ENCODE peak calls at places on chromosomes 3 and 15, in seven cellular contexts. M is vagina, P is brain microvascular endothelial cell, T is AG04449, W is GM13977, H is fibroblast of pulmonary artery, S is osteocyte. U is an unnamed sample.

GRCh38 chr3:194987571-194988494 is 283.1 kb downstream of the XXYLT1 start:
- DNase-seq in H (no peak), T (no peak), P (peak), S (peak), M (no peak), W (no peak), U (no peak)

GRCh38 chr15:96851613-96852012 is 521.1 kb downstream of the NR2F2 start:
- DNase-seq in P (peak), W (no peak), T (no peak), S (no peak), M (no peak), H (peak), U (no peak)

GRCh38 chr3:12953201-12953712 is 111.9 kb upstream of the RPL32 start:
- DNase-seq in S (no peak), T (no peak), M (no peak), P (no peak), W (no peak), H (no peak), U (no peak)

GRCh38 chr3:177320765-177321247 is 123.5 kb upstream of the TBL1XR1 start:
- DNase-seq in H (peak), M (no peak), P (no peak), W (no peak), T (no peak), S (no peak), U (no peak)

GRCh38 chr3:43144811-43145490 is 39.1 kb upstream of the POMGNT2 start:
- DNase-seq in P (peak), S (no peak), M (no peak), H (peak), T (no peak), W (no peak), U (no peak)

GRCh38 chr3:102035118-102035517 is 185.8 kb downstream of the NFKBIZ start:
- DNase-seq in M (no peak), T (no peak), S (no peak), W (no peak), P (no peak), H (no peak), U (no peak)

GRCh38 chr3:149449799-149450198 is 24.7 kb upstream of the TM4SF4 start:
- DNase-seq in W (no peak), H (no peak), S (no peak), T (no peak), P (no peak), M (no peak), U (no peak)

GRCh38 chr3:4413467-4413866 is 53.6 kb downstream of the SUMF1 start:
- DNase-seq in W (no peak), S (no peak), P (no peak), H (peak), T (peak), M (no peak), U (no peak)

GRCh38 chr3:74520895-74521294 is 93.6 kb downstream of the CNTN3 start:
- DNase-seq in H (no peak), P (no peak), T (no peak), M (no peak), S (no peak), W (no peak), U (no peak)

GRCh38 chr15:89028036-89028435 is 60.2 kb upstream of the ABHD2 start:
- DNase-seq in P (no peak), T (no peak), S (peak), M (no peak), W (no peak), H (no peak), U (no peak)

GRCh38 chr3:126621171-126621570 is 33.8 kb downstream of the TXNRD3 start:
- DNase-seq in W (no peak), S (no peak), M (no peak), H (peak), T (peak), P (no peak), U (no peak)

GRCh38 chr3:43181202-43181910 is 75.5 kb upstream of the POMGNT2 start:
- DNase-seq in P (no peak), M (peak), H (no peak), W (peak), T (no peak), S (peak), U (peak)

DNA sequence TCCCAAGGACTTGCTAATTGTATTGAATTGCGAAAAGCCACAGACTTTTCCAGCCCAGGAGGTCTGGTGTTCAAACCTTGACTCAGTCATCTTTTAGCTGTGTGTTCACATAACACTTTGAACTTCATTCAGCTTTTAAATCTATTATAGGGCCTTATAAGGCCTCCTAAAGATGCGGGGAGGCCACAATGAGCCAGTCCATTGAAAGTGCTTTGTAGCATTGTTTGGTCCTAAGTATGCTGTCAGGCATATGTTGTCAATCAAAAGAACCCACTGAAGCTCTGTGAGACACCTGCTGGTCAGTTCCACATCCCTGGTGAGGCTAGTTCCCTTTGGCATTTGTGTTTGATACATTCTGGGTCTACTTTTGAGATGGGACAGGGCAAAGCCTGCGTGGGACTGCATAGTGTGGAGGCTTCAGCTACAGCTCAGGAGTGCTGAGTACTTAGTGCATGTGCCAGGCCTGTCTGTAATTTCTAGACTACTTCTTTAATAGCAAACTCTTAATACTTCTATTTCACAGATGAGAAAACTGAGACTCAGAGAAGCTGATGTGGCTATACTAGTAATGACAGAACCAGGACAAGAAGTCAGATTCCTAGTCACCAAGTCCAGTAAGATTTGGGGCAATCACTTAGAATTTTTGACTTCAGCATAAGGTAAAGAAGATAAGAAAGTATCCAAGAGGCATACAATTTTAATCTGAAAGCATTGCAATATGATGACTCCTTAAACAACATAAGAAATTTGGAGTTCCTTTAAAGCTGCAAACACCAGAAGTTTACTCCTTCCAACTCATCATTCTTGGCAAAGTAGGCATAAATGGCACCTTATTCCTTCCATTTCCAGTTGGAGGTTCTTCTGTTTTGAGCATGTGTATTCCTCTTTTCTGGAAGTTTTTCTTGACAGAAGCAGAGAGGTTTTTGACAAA is 213.0 kb downstream of the PDCD6IP start:
- DNase-seq in T (no peak), M (no peak), W (peak), P (peak), H (peak), S (no peak), U (no peak)
- TF ChIP-seq CTCF in T (peak), M (no peak), W (no peak), P (peak), H (peak), S (peak), U (no peak)

GRCh38 chr3:514206-514605 is 317.6 kb downstream of the CHL1 start:
- DNase-seq in T (no peak), W (no peak), P (no peak), S (no peak), H (no peak), M (no peak), U (no peak)
- TF ChIP-seq CTCF in T (no peak), W (no peak), P (no peak), S (no peak), H (no peak), M (no peak), U (no peak)

DNA sequence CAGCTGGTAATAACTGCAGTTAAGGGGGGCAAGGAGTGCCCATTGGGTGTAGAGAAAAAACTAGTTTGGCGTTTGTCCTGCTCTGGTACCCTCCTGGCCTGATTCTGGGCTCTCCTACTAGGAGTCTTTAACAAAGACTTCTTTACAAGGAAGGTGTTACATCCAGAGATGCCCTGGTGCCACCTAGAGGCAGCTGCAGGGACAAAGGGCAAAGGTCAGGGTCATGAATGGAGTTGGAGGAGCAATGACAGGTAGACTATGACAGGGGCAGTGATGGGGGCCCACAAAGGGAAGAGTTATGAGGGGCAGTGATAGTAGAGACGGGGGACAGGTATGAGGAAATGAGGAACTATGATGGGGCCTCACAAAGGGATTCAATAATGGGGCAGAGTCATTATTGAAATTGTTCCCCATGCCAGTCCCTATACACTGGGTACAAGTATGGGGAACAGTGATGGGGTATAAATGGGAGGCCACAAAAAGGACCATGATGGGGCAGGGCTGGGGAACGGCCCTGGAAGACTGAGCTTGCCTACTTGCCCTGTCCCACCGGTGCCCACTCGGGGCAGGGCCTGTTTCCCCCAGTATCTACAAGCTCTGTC is 7.9 kb downstream of the CCDC71 start:
- DNase-seq in H (no peak), M (no peak), P (no peak), S (no peak), W (peak), T (no peak), U (peak)
- TF ChIP-seq CTCF in H (peak), M (peak), P (peak), S (peak), W (peak), T (no peak), U (peak)

GRCh38 chr3:18531662-18532061 is 106.5 kb upstream of the SATB1 start:
- DNase-seq in P (no peak), H (no peak), S (no peak), T (no peak), M (no peak), W (no peak), U (no peak)

GRCh38 chr3:18527691-18528090 is 102.6 kb upstream of the SATB1 start:
- DNase-seq in P (no peak), W (no peak), S (no peak), T (no peak), M (no peak), H (no peak), U (no peak)
- TF ChIP-seq CTCF in P (no peak), W (no peak), S (no peak), T (no peak), M (no peak), H (no peak), U (no peak)

U was measured in activated CD8-positive, alpha-beta T cell treated with anti-CD3 and anti-CD28 coated beads for 36 hours.